ENCODE peak calls at places on chromosomes 3 and 15, in nine cellular contexts. One of them, this sample, is unnamed.

GRCh38 chr15:101054116-101054515 is 135.0 kb downstream of the LRRK1 start:
- DNase-seq in NCI-H446 treated with DMSO at 0.1 percent for 48 hours: no peak
- DNase-seq in NCI-H187: no peak
- DNase-seq in endothelial cell: no peak
- DNase-seq in A172: no peak
- DNase-seq in CD4-positive, alpha-beta memory T cell: no peak
- DNase-seq in stimulated activated CD4-positive, alpha-beta T cell treated with anti-CD3 and anti-CD28 coated beads, Interleukin-1b, Interleukin-23, amount 100 ng/mL, for 4 hours: no peak
- DNase-seq in AG09309: no peak
- DNase-seq in cardiac fibroblast: no peak
- DNase-seq in this sample: no peak

GRCh38 chr3:124972457-124972856 is 37.9 kb upstream of the MUC13 start:
- DNase-seq in NCI-H446 treated with DMSO at 0.1 percent for 48 hours: no peak
- DNase-seq in NCI-H187: no peak
- DNase-seq in endothelial cell: no peak
- DNase-seq in A172: no peak
- DNase-seq in CD4-positive, alpha-beta memory T cell: no peak
- DNase-seq in stimulated activated CD4-positive, alpha-beta T cell treated with anti-CD3 and anti-CD28 coated beads, Interleukin-1b, Interleukin-23, amount 100 ng/mL, for 4 hours: no peak
- DNase-seq in AG09309: no peak
- DNase-seq in cardiac fibroblast: no peak
- DNase-seq in this sample: peak; percentile 87

GRCh38 chr3:13112521-13113345 is 39.5 kb upstream of the IQSEC1 start:
- DNase-seq in NCI-H446 treated with DMSO at 0.1 percent for 48 hours: no peak
- DNase-seq in NCI-H187: no peak
- DNase-seq in endothelial cell: no peak
- DNase-seq in A172: peak; percentile 54
- DNase-seq in CD4-positive, alpha-beta memory T cell: no peak
- DNase-seq in stimulated activated CD4-positive, alpha-beta T cell treated with anti-CD3 and anti-CD28 coated beads, Interleukin-1b, Interleukin-23, amount 100 ng/mL, for 4 hours: no peak
- DNase-seq in AG09309: no peak
- DNase-seq in cardiac fibroblast: no peak
- DNase-seq in this sample: no peak

GRCh38 chr3:64046527-64046926 is 23.2 kb upstream of the PSMD6 start:
- DNase-seq in NCI-H446 treated with DMSO at 0.1 percent for 48 hours: no peak
- DNase-seq in NCI-H187: peak; percentile 46
- DNase-seq in endothelial cell: no peak
- DNase-seq in A172: no peak
- DNase-seq in CD4-positive, alpha-beta memory T cell: no peak
- DNase-seq in stimulated activated CD4-positive, alpha-beta T cell treated with anti-CD3 and anti-CD28 coated beads, Interleukin-1b, Interleukin-23, amount 100 ng/mL, for 4 hours: no peak
- DNase-seq in AG09309: no peak
- DNase-seq in cardiac fibroblast: no peak
- DNase-seq in this sample: no peak

GRCh38 chr15:89409184-89409992 is 74.8 kb upstream of the POLG start:
- DNase-seq in NCI-H446 treated with DMSO at 0.1 percent for 48 hours: no peak
- DNase-seq in NCI-H187: no peak
- DNase-seq in endothelial cell: no peak
- DNase-seq in A172: no peak
- DNase-seq in CD4-positive, alpha-beta memory T cell: no peak
- DNase-seq in stimulated activated CD4-positive, alpha-beta T cell treated with anti-CD3 and anti-CD28 coated beads, Interleukin-1b, Interleukin-23, amount 100 ng/mL, for 4 hours: no peak
- DNase-seq in AG09309: no peak
- DNase-seq in cardiac fibroblast: no peak
- DNase-seq in this sample: no peak

GRCh38 chr15:69088300-69088965 is 72.0 kb upstream of the GLCE start:
- DNase-seq in NCI-H446 treated with DMSO at 0.1 percent for 48 hours: no peak
- DNase-seq in NCI-H187: no peak
- DNase-seq in endothelial cell: no peak
- DNase-seq in A172: no peak
- DNase-seq in CD4-positive, alpha-beta memory T cell: no peak
- DNase-seq in stimulated activated CD4-positive, alpha-beta T cell treated with anti-CD3 and anti-CD28 coated beads, Interleukin-1b, Interleukin-23, amount 100 ng/mL, for 4 hours: no peak
- DNase-seq in AG09309: no peak
- DNase-seq in cardiac fibroblast: no peak
- DNase-seq in this sample: no peak

GRCh38 chr3:100103558-100104441 is 10.5 kb downstream of the FILIP1L start:
- DNase-seq in NCI-H446 treated with DMSO at 0.1 percent for 48 hours: peak; percentile 93
- DNase-seq in NCI-H187: no peak
- DNase-seq in endothelial cell: no peak
- DNase-seq in A172: peak; percentile 14
- DNase-seq in CD4-positive, alpha-beta memory T cell: no peak
- DNase-seq in stimulated activated CD4-positive, alpha-beta T cell treated with anti-CD3 and anti-CD28 coated beads, Interleukin-1b, Interleukin-23, amount 100 ng/mL, for 4 hours: no peak
- DNase-seq in AG09309: no peak
- DNase-seq in cardiac fibroblast: peak; percentile 52
- DNase-seq in this sample: no peak

GRCh38 chr3:88311826-88312225 is 162.1 kb downstream of the C3orf38 start:
- DNase-seq in NCI-H446 treated with DMSO at 0.1 percent for 48 hours: no peak
- DNase-seq in NCI-H187: no peak
- DNase-seq in endothelial cell: no peak
- DNase-seq in A172: no peak
- DNase-seq in CD4-positive, alpha-beta memory T cell: no peak
- DNase-seq in stimulated activated CD4-positive, alpha-beta T cell treated with anti-CD3 and anti-CD28 coated beads, Interleukin-1b, Interleukin-23, amount 100 ng/mL, for 4 hours: no peak
- DNase-seq in AG09309: no peak
- DNase-seq in cardiac fibroblast: no peak
- DNase-seq in this sample: no peak

GRCh38 chr3:128503164-128503651 is 10.2 kb upstream of the GATA2 start:
- DNase-seq in NCI-H446 treated with DMSO at 0.1 percent for 48 hours: no peak
- DNase-seq in NCI-H187: no peak
- DNase-seq in endothelial cell: no peak
- DNase-seq in A172: peak; percentile 33
- DNase-seq in CD4-positive, alpha-beta memory T cell: no peak
- DNase-seq in stimulated activated CD4-positive, alpha-beta T cell treated with anti-CD3 and anti-CD28 coated beads, Interleukin-1b, Interleukin-23, amount 100 ng/mL, for 4 hours: no peak
- DNase-seq in AG09309: no peak
- DNase-seq in cardiac fibroblast: no peak
- DNase-seq in this sample: no peak

GRCh38 chr15:89383635-89384604 is 49.3 kb upstream of the POLG start:
- DNase-seq in NCI-H446 treated with DMSO at 0.1 percent for 48 hours: peak; percentile 58
- DNase-seq in NCI-H187: peak; percentile 92
- DNase-seq in endothelial cell: no peak
- DNase-seq in A172: no peak
- DNase-seq in CD4-positive, alpha-beta memory T cell: no peak
- DNase-seq in stimulated activated CD4-positive, alpha-beta T cell treated with anti-CD3 and anti-CD28 coated beads, Interleukin-1b, Interleukin-23, amount 100 ng/mL, for 4 hours: no peak
- DNase-seq in AG09309: no peak
- DNase-seq in cardiac fibroblast: peak; percentile 70
- DNase-seq in this sample: peak; percentile 34

GRCh38 chr3:43531835-43532234 is 90.0 kb downstream of the ANO10 start:
- DNase-seq in NCI-H446 treated with DMSO at 0.1 percent for 48 hours: no peak
- DNase-seq in NCI-H187: no peak
- DNase-seq in endothelial cell: no peak
- DNase-seq in A172: peak; percentile 76
- DNase-seq in CD4-positive, alpha-beta memory T cell: no peak
- DNase-seq in stimulated activated CD4-positive, alpha-beta T cell treated with anti-CD3 and anti-CD28 coated beads, Interleukin-1b, Interleukin-23, amount 100 ng/mL, for 4 hours: no peak
- DNase-seq in AG09309: no peak
- DNase-seq in cardiac fibroblast: peak; percentile 43
- DNase-seq in this sample: no peak

GRCh38 chr15:80906159-80906775 is 83.4 kb downstream of the MESD start:
- DNase-seq in NCI-H446 treated with DMSO at 0.1 percent for 48 hours: no peak
- DNase-seq in NCI-H187: peak; percentile 8
- DNase-seq in endothelial cell: no peak
- DNase-seq in A172: no peak
- DNase-seq in CD4-positive, alpha-beta memory T cell: no peak
- DNase-seq in stimulated activated CD4-positive, alpha-beta T cell treated with anti-CD3 and anti-CD28 coated beads, Interleukin-1b, Interleukin-23, amount 100 ng/mL, for 4 hours: no peak
- DNase-seq in AG09309: no peak
- DNase-seq in cardiac fibroblast: no peak
- DNase-seq in this sample: no peak

GRCh38 chr3:110101361-110101760 is 764.0 kb upstream of the DPPA4 start:
- DNase-seq in NCI-H446 treated with DMSO at 0.1 percent for 48 hours: no peak
- DNase-seq in NCI-H187: no peak
- DNase-seq in endothelial cell: no peak
- DNase-seq in A172: no peak
- DNase-seq in CD4-positive, alpha-beta memory T cell: no peak
- DNase-seq in stimulated activated CD4-positive, alpha-beta T cell treated with anti-CD3 and anti-CD28 coated beads, Interleukin-1b, Interleukin-23, amount 100 ng/mL, for 4 hours: no peak
- DNase-seq in AG09309: no peak
- DNase-seq in cardiac fibroblast: no peak
- DNase-seq in this sample: no peak

GRCh38 chr15:66388576-66388975 is 1.9 kb downstream of the MAP2K1 start:
- DNase-seq in NCI-H446 treated with DMSO at 0.1 percent for 48 hours: no peak
- DNase-seq in NCI-H187: no peak
- DNase-seq in endothelial cell: no peak
- DNase-seq in A172: no peak
- DNase-seq in CD4-positive, alpha-beta memory T cell: no peak
- DNase-seq in stimulated activated CD4-positive, alpha-beta T cell treated with anti-CD3 and anti-CD28 coated beads, Interleukin-1b, Interleukin-23, amount 100 ng/mL, for 4 hours: no peak
- DNase-seq in AG09309: no peak
- DNase-seq in cardiac fibroblast: no peak
- DNase-seq in this sample: no peak

GRCh38 chr3:45795509-45795881 is 841 bp downstream of the SLC6A20 start:
- DNase-seq in NCI-H446 treated with DMSO at 0.1 percent for 48 hours: no peak
- DNase-seq in NCI-H187: no peak
- DNase-seq in endothelial cell: no peak
- DNase-seq in A172: no peak
- DNase-seq in CD4-positive, alpha-beta memory T cell: no peak
- DNase-seq in stimulated activated CD4-positive, alpha-beta T cell treated with anti-CD3 and anti-CD28 coated beads, Interleukin-1b, Interleukin-23, amount 100 ng/mL, for 4 hours: no peak
- DNase-seq in AG09309: no peak
- DNase-seq in cardiac fibroblast: no peak
- DNase-seq in this sample: no peak

GRCh38 chr3:74390121-74390870 is 224.2 kb downstream of the CNTN3 start:
- DNase-seq in NCI-H446 treated with DMSO at 0.1 percent for 48 hours: peak; percentile 85
- DNase-seq in NCI-H187: no peak
- DNase-seq in endothelial cell: no peak
- DNase-seq in A172: no peak
- DNase-seq in CD4-positive, alpha-beta memory T cell: no peak
- DNase-seq in stimulated activated CD4-positive, alpha-beta T cell treated with anti-CD3 and anti-CD28 coated beads, Interleukin-1b, Interleukin-23, amount 100 ng/mL, for 4 hours: no peak
- DNase-seq in AG09309: no peak
- DNase-seq in cardiac fibroblast: no peak
- DNase-seq in this sample: no peak

GRCh38 chr15:90451215-90451850 is 63.3 kb downstream of the IQGAP1 start:
- DNase-seq in NCI-H446 treated with DMSO at 0.1 percent for 48 hours: no peak
- DNase-seq in NCI-H187: peak; percentile 16
- DNase-seq in endothelial cell: no peak
- DNase-seq in A172: no peak
- DNase-seq in CD4-positive, alpha-beta memory T cell: no peak
- DNase-seq in stimulated activated CD4-positive, alpha-beta T cell treated with anti-CD3 and anti-CD28 coated beads, Interleukin-1b, Interleukin-23, amount 100 ng/mL, for 4 hours: no peak
- DNase-seq in AG09309: peak; percentile 25
- DNase-seq in cardiac fibroblast: no peak
- DNase-seq in this sample: no peak

GRCh38 chr3:165868088-165868487 is 30.9 kb upstream of the BCHE start:
- DNase-seq in NCI-H446 treated with DMSO at 0.1 percent for 48 hours: no peak
- DNase-seq in NCI-H187: no peak
- DNase-seq in endothelial cell: no peak
- DNase-seq in A172: no peak
- DNase-seq in CD4-positive, alpha-beta memory T cell: no peak
- DNase-seq in stimulated activated CD4-positive, alpha-beta T cell treated with anti-CD3 and anti-CD28 coated beads, Interleukin-1b, Interleukin-23, amount 100 ng/mL, for 4 hours: no peak
- DNase-seq in AG09309: no peak
- DNase-seq in cardiac fibroblast: no peak
- DNase-seq in this sample: no peak

GRCh38 chr3:116767726-116768125 is 58.1 kb downstream of the TUSC7 start:
- DNase-seq in NCI-H446 treated with DMSO at 0.1 percent for 48 hours: no peak
- DNase-seq in NCI-H187: no peak
- DNase-seq in endothelial cell: no peak
- DNase-seq in A172: no peak
- DNase-seq in CD4-positive, alpha-beta memory T cell: no peak
- DNase-seq in stimulated activated CD4-positive, alpha-beta T cell treated with anti-CD3 and anti-CD28 coated beads, Interleukin-1b, Interleukin-23, amount 100 ng/mL, for 4 hours: no peak
- DNase-seq in AG09309: no peak
- DNase-seq in cardiac fibroblast: no peak
- DNase-seq in this sample: no peak

GRCh38 chr3:77931272-77932009 is 891.5 kb downstream of the ROBO2 start:
- DNase-seq in NCI-H446 treated with DMSO at 0.1 percent for 48 hours: no peak
- DNase-seq in NCI-H187: no peak
- DNase-seq in endothelial cell: no peak
- DNase-seq in A172: no peak
- DNase-seq in CD4-positive, alpha-beta memory T cell: no peak
- DNase-seq in stimulated activated CD4-positive, alpha-beta T cell treated with anti-CD3 and anti-CD28 coated beads, Interleukin-1b, Interleukin-23, amount 100 ng/mL, for 4 hours: no peak
- DNase-seq in AG09309: peak; percentile 10
- DNase-seq in cardiac fibroblast: peak; percentile 12
- DNase-seq in this sample: no peak

GRCh38 chr3:179276001-179276400 is 25.1 kb upstream of the KCNMB3 start:
- DNase-seq in NCI-H446 treated with DMSO at 0.1 percent for 48 hours: no peak
- DNase-seq in NCI-H187: no peak
- DNase-seq in endothelial cell: no peak
- DNase-seq in A172: no peak
- DNase-seq in CD4-positive, alpha-beta memory T cell: no peak
- DNase-seq in stimulated activated CD4-positive, alpha-beta T cell treated with anti-CD3 and anti-CD28 coated beads, Interleukin-1b, Interleukin-23, amount 100 ng/mL, for 4 hours: no peak
- DNase-seq in AG09309: no peak
- DNase-seq in cardiac fibroblast: no peak
- DNase-seq in this sample: no peak

GRCh38 chr3:55959681-55960080 is 472.6 kb upstream of the WNT5A start:
- DNase-seq in NCI-H446 treated with DMSO at 0.1 percent for 48 hours: no peak
- DNase-seq in NCI-H187: no peak
- DNase-seq in endothelial cell: no peak
- DNase-seq in A172: no peak
- DNase-seq in CD4-positive, alpha-beta memory T cell: no peak
- DNase-seq in stimulated activated CD4-positive, alpha-beta T cell treated with anti-CD3 and anti-CD28 coated beads, Interleukin-1b, Interleukin-23, amount 100 ng/mL, for 4 hours: no peak
- DNase-seq in AG09309: no peak
- DNase-seq in cardiac fibroblast: no peak
- DNase-seq in this sample: no peak

GRCh38 chr3:15512173-15512572 is 9.3 kb downstream of the COLQ start:
- DNase-seq in NCI-H446 treated with DMSO at 0.1 percent for 48 hours: no peak
- DNase-seq in NCI-H187: peak; percentile 20
- DNase-seq in endothelial cell: no peak
- DNase-seq in A172: no peak
- DNase-seq in CD4-positive, alpha-beta memory T cell: no peak
- DNase-seq in stimulated activated CD4-positive, alpha-beta T cell treated with anti-CD3 and anti-CD28 coated beads, Interleukin-1b, Interleukin-23, amount 100 ng/mL, for 4 hours: no peak
- DNase-seq in AG09309: no peak
- DNase-seq in cardiac fibroblast: peak; percentile 74
- DNase-seq in this sample: no peak

GRCh38 chr3:37640636-37641375 is 220.9 kb upstream of the CTDSPL start:
- DNase-seq in NCI-H446 treated with DMSO at 0.1 percent for 48 hours: no peak
- DNase-seq in NCI-H187: no peak
- DNase-seq in endothelial cell: peak; percentile 40
- DNase-seq in A172: no peak
- DNase-seq in CD4-positive, alpha-beta memory T cell: no peak
- DNase-seq in stimulated activated CD4-positive, alpha-beta T cell treated with anti-CD3 and anti-CD28 coated beads, Interleukin-1b, Interleukin-23, amount 100 ng/mL, for 4 hours: no peak
- DNase-seq in AG09309: no peak
- DNase-seq in cardiac fibroblast: no peak
- DNase-seq in this sample: no peak

GRCh38 chr15:77528968-77529319 is 103.8 kb downstream of the LINGO1 start:
- DNase-seq in NCI-H446 treated with DMSO at 0.1 percent for 48 hours: no peak
- DNase-seq in NCI-H187: no peak
- DNase-seq in endothelial cell: no peak
- DNase-seq in A172: no peak
- DNase-seq in CD4-positive, alpha-beta memory T cell: no peak
- DNase-seq in stimulated activated CD4-positive, alpha-beta T cell treated with anti-CD3 and anti-CD28 coated beads, Interleukin-1b, Interleukin-23, amount 100 ng/mL, for 4 hours: no peak
- DNase-seq in AG09309: no peak
- DNase-seq in cardiac fibroblast: no peak
- DNase-seq in this sample: no peak

GRCh38 chr15:89665449-89666146 is 10.3 kb upstream of the KIF7 start:
- DNase-seq in NCI-H446 treated with DMSO at 0.1 percent for 48 hours: no peak
- DNase-seq in NCI-H187: no peak
- DNase-seq in endothelial cell: peak; percentile 66
- DNase-seq in A172: no peak
- DNase-seq in CD4-positive, alpha-beta memory T cell: no peak
- DNase-seq in stimulated activated CD4-positive, alpha-beta T cell treated with anti-CD3 and anti-CD28 coated beads, Interleukin-1b, Interleukin-23, amount 100 ng/mL, for 4 hours: no peak
- DNase-seq in AG09309: no peak
- DNase-seq in cardiac fibroblast: peak; percentile 68
- DNase-seq in this sample: peak; percentile 58

GRCh38 chr3:15284121-15284889 is 48.1 kb downstream of the SH3BP5 start:
- DNase-seq in NCI-H446 treated with DMSO at 0.1 percent for 48 hours: peak; percentile 97
- DNase-seq in NCI-H187: peak; percentile 40
- DNase-seq in endothelial cell: no peak
- DNase-seq in A172: peak; percentile 72
- DNase-seq in CD4-positive, alpha-beta memory T cell: no peak
- DNase-seq in stimulated activated CD4-positive, alpha-beta T cell treated with anti-CD3 and anti-CD28 coated beads, Interleukin-1b, Interleukin-23, amount 100 ng/mL, for 4 hours: no peak
- DNase-seq in AG09309: no peak
- DNase-seq in cardiac fibroblast: peak; percentile 61
- DNase-seq in this sample: peak; percentile 49

GRCh38 chr15:77527164-77527778 is 105.4 kb downstream of the LINGO1 start:
- DNase-seq in NCI-H446 treated with DMSO at 0.1 percent for 48 hours: no peak
- DNase-seq in NCI-H187: no peak
- DNase-seq in endothelial cell: no peak
- DNase-seq in A172: no peak
- DNase-seq in CD4-positive, alpha-beta memory T cell: no peak
- DNase-seq in stimulated activated CD4-positive, alpha-beta T cell treated with anti-CD3 and anti-CD28 coated beads, Interleukin-1b, Interleukin-23, amount 100 ng/mL, for 4 hours: no peak
- DNase-seq in AG09309: no peak
- DNase-seq in cardiac fibroblast: peak; percentile 55
- DNase-seq in this sample: no peak

GRCh38 chr15:29887719-29888118 is 65.5 kb upstream of the TJP1 start:
- DNase-seq in NCI-H446 treated with DMSO at 0.1 percent for 48 hours: no peak
- DNase-seq in NCI-H187: no peak
- DNase-seq in endothelial cell: no peak
- DNase-seq in A172: no peak
- DNase-seq in CD4-positive, alpha-beta memory T cell: no peak
- DNase-seq in stimulated activated CD4-positive, alpha-beta T cell treated with anti-CD3 and anti-CD28 coated beads, Interleukin-1b, Interleukin-23, amount 100 ng/mL, for 4 hours: no peak
- DNase-seq in AG09309: no peak
- DNase-seq in cardiac fibroblast: peak; percentile 41
- DNase-seq in this sample: no peak

GRCh38 chr3:126961191-126961790 is 21.6 kb upstream of the PLXNA1 start:
- DNase-seq in NCI-H446 treated with DMSO at 0.1 percent for 48 hours: peak; percentile 83
- DNase-seq in NCI-H187: no peak
- DNase-seq in endothelial cell: no peak
- DNase-seq in A172: peak; percentile 90
- DNase-seq in CD4-positive, alpha-beta memory T cell: no peak
- DNase-seq in stimulated activated CD4-positive, alpha-beta T cell treated with anti-CD3 and anti-CD28 coated beads, Interleukin-1b, Interleukin-23, amount 100 ng/mL, for 4 hours: no peak
- DNase-seq in AG09309: peak; percentile 45
- DNase-seq in cardiac fibroblast: peak; percentile 86
- DNase-seq in this sample: peak; percentile 68

GRCh38 chr3:23667536-23668429 is 138.0 kb upstream of the UBE2E1 start:
- DNase-seq in NCI-H446 treated with DMSO at 0.1 percent for 48 hours: no peak
- DNase-seq in NCI-H187: no peak
- DNase-seq in endothelial cell: no peak
- DNase-seq in A172: peak; percentile 53
- DNase-seq in CD4-positive, alpha-beta memory T cell: no peak
- DNase-seq in stimulated activated CD4-positive, alpha-beta T cell treated with anti-CD3 and anti-CD28 coated beads, Interleukin-1b, Interleukin-23, amount 100 ng/mL, for 4 hours: no peak
- DNase-seq in AG09309: no peak
- DNase-seq in cardiac fibroblast: no peak
- DNase-seq in this sample: no peak

This sample was measured in colonic mucosa.